ENCODE peak calls at places on chromosomes 3 and 15, in four cellular contexts. V, K, R and B are unnamed samples.

GRCh38 chr3:189824629-189825312 is 193.6 kb downstream of the TP63 start:
- DNase-seq in V (no peak), K (peak; percentile 73), R (peak; percentile 68), B (no peak)

GRCh38 chr3:168341192-168341816 is 245.6 kb upstream of the GOLIM4 start:
- DNase-seq in V (no peak), K (peak; percentile 87), R (peak; percentile 91), B (no peak)

GRCh38 chr3:120423432-120423831 is 27.4 kb downstream of the FSTL1 start:
- DNase-seq in V (no peak), K (no peak), R (no peak), B (no peak)

GRCh38 chr3:9794400-9794799 is 1.5 kb downstream of the ARPC4 start:
- DNase-seq in V (no peak), K (no peak), R (no peak), B (no peak)

GRCh38 chr15:81292516-81293001 is 31.4 kb downstream of the STARD5 start:
- DNase-seq in V (peak; percentile 71), K (no peak), R (no peak), B (no peak)

GRCh38 chr3:166177130-166177529 is 339.9 kb upstream of the BCHE start:
- DNase-seq in V (no peak), K (no peak), R (no peak), B (no peak)

GRCh38 chr15:38671675-38672141 is 107.1 kb upstream of the RASGRP1 start:
- DNase-seq in V (no peak), K (no peak), R (no peak), B (no peak)

GRCh38 chr3:188948658-188949400 is 222.9 kb upstream of the TPRG1 start:
- DNase-seq in V (peak; percentile 25), K (peak; percentile 98), R (peak; percentile 99), B (no peak)

GRCh38 chr3:98817546-98817945 is 54.4 kb downstream of the ST3GAL6 start:
- DNase-seq in V (no peak), K (peak; percentile 73), R (peak; percentile 78), B (no peak)

GRCh38 chr3:126525853-126526667 is 2.1 kb downstream of the CHST13 start:
- DNase-seq in V (no peak), K (no peak), R (no peak), B (no peak)

GRCh38 chr3:59313365-59313764 is 263.5 kb upstream of the CFAP20DC start:
- DNase-seq in V (peak; percentile 44), K (peak; percentile 63), R (peak; percentile 40), B (peak; percentile 71)

GRCh38 chr3:149019581-149019980 is 28.2 kb downstream of the GYG1 start:
- DNase-seq in V (no peak), K (no peak), R (no peak), B (no peak)

GRCh38 chr3:184289426-184289938 is 9.6 kb upstream of the PSMD2 start:
- DNase-seq in V (peak; percentile 57), K (peak; percentile 65), R (peak; percentile 52), B (peak; percentile 71)

GRCh38 chr15:64051645-64052259 is 5.5 kb upstream of the DAPK2 start:
- DNase-seq in V (no peak), K (no peak), R (no peak), B (no peak)

GRCh38 chr3:152430223-152431002 is 161.7 kb downstream of the MBNL1 start:
- DNase-seq in V (no peak), K (no peak), R (no peak), B (no peak)

GRCh38 chr15:22968356-22968755 is 11.8 kb downstream of the CYFIP1 start:
- DNase-seq in V (no peak), K (peak; percentile 81), R (peak; percentile 84), B (no peak)

GRCh38 chr15:95799286-95800187 is 531.0 kb upstream of the NR2F2 start:
- DNase-seq in V (no peak), K (peak; percentile 69), R (peak; percentile 91), B (no peak)

GRCh38 chr3:10299175-10299574 is 6.4 kb upstream of the GHRL start:
- DNase-seq in V (no peak), K (peak; percentile 36), R (no peak), B (no peak)

GRCh38 chr3:126155280-126155640 is 25.1 kb downstream of the ALDH1L1 start:
- DNase-seq in V (no peak), K (no peak), R (no peak), B (no peak)

GRCh38 chr3:193859195-193859594 is 266.2 kb downstream of the OPA1 start:
- DNase-seq in V (peak; percentile 72), K (no peak), R (no peak), B (no peak)

GRCh38 chr3:197746801-197747237 is 2.9 kb upstream of the FYTTD1 start:
- DNase-seq in V (no peak), K (peak; percentile 18), R (no peak), B (no peak)

GRCh38 chr15:99437315-99438221 is 128.2 kb upstream of the MEF2A start:
- DNase-seq in V (no peak), K (no peak), R (no peak), B (no peak)

GRCh38 chr15:44028349-44028748 is 166.7 kb downstream of the FRMD5 start:
- DNase-seq in V (no peak), K (no peak), R (no peak), B (no peak)

GRCh38 chr3:195401959-195402358 is 40.9 kb downstream of the ACAP2 start:
- DNase-seq in V (no peak), K (no peak), R (no peak), B (no peak)

GRCh38 chr15:96428742-96429141 is 98.2 kb downstream of the NR2F2 start:
- DNase-seq in V (no peak), K (peak; percentile 91), R (peak; percentile 97), B (no peak)

GRCh38 chr3:47554335-47554734 is 24.3 kb downstream of the CSPG5 start:
- DNase-seq in V (no peak), K (no peak), R (no peak), B (no peak)

GRCh38 chr3:193736616-193737015 is 143.6 kb downstream of the OPA1 start:
- DNase-seq in V (no peak), K (no peak), R (no peak), B (no peak)

GRCh38 chr3:55500555-55501340 is 13.6 kb upstream of the WNT5A start:
- DNase-seq in V (no peak), K (peak; percentile 55), R (no peak), B (no peak)

GRCh38 chr3:31011383-31011782 is 116.9 kb upstream of the GADL1 start:
- DNase-seq in V (no peak), K (no peak), R (no peak), B (no peak)

GRCh38 chr3:150146891-150147761 is 176.4 kb upstream of the PFN2 start:
- DNase-seq in V (peak; percentile 33), K (peak; percentile 93), R (peak; percentile 97), B (no peak)

GRCh38 chr15:80892414-80892813 is 97.2 kb downstream of the MESD start:
- DNase-seq in V (no peak), K (no peak), R (no peak), B (no peak)

GRCh38 chr15:63940956-63941620 is 105.2 kb downstream of the DAPK2 start:
- DNase-seq in V (no peak), K (no peak), R (no peak), B (no peak)

GRCh38 chr15:73994912-73995622 is 551 bp downstream of the PML start:
- DNase-seq in V (peak; percentile 42), K (peak; percentile 29), R (no peak), B (no peak)

GRCh38 chr15:51776952-51777574 is 25.7 kb downstream of the TMOD2 start:
- DNase-seq in V (peak; percentile 69), K (peak; percentile 86), R (peak; percentile 84), B (peak; percentile 69)

GRCh38 chr15:51780636-51781035 is 29.2 kb downstream of the TMOD2 start:
- DNase-seq in V (no peak), K (no peak), R (no peak), B (no peak)

GRCh38 chr15:51770902-51771301 is 19.5 kb downstream of the TMOD2 start:
- DNase-seq in V (no peak), K (no peak), R (no peak), B (no peak)

GRCh38 chr15:51771773-51772172 is 20.4 kb downstream of the TMOD2 start:
- DNase-seq in V (no peak), K (no peak), R (no peak), B (peak; percentile 8)

DNA sequence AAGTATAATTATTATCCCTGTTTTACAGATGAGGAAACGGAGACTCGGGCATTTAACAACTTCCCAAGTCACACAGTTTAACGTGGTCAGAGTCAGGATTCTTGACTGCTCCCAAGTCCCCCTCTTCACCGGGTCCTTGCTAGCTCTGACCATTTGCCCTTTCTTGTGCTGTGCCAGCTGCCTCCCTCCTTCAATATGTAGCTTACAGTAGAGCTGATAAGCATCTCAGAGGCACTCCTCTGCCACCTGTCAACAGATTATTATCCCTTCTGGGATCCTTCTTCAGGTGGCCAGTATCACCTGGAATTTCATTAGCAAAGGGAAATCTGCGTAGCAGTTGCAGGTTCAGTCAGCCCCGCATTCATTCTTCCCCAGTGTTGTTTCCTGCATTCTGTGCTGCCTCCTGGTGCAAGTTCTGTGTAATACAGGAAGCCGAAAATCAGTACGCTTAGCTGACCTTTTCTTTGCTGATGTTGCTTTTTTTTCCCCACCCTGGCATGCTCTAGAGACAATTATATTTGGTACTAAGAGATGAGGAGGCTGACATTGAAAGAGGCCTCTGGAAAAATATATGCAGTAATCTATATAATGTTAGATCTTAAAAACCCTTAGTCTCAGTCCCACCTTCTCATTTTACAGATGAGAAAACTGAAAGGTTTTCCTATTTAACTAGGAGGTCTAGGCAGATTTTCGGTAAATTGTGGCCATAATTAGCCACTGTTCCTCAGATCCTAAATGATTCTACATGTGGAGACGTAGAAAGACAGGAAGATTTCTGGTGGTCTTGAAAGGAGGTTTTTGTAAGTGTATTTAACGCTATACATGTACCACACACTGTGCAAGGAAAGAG is 24.8 kb downstream of the TMOD2 start:
- DNase-seq in V (peak; percentile 48), K (peak; percentile 66), R (peak; percentile 53), B (peak; percentile 71)
- TF ChIP-seq CTCF in V (peak; percentile 76), K (peak; percentile 78), R (peak; percentile 88), B (peak; percentile 54)

GRCh38 chr3:49566312-49566711 is 12.0 kb downstream of the BSN start:
- DNase-seq in V (no peak), K (no peak), R (no peak), B (no peak)
- TF ChIP-seq CTCF in V (no peak), K (peak; percentile 34), R (peak; percentile 23), B (no peak)

GRCh38 chr3:52040600-52040999 is 15.8 kb downstream of the DUSP7 start:
- DNase-seq in V (no peak), K (no peak), R (no peak), B (no peak)

GRCh38 chr3:52039426-52039825 is 16.9 kb downstream of the DUSP7 start:
- DNase-seq in V (no peak), K (no peak), R (no peak), B (no peak)

GRCh38 chr3:52041118-52041847 is 15.1 kb downstream of the DUSP7 start:
- DNase-seq in V (no peak), K (no peak), R (no peak), B (no peak)

GRCh38 chr3:52038227-52038626 is 18.1 kb downstream of the DUSP7 start:
- DNase-seq in V (no peak), K (no peak), R (no peak), B (no peak)

DNA sequence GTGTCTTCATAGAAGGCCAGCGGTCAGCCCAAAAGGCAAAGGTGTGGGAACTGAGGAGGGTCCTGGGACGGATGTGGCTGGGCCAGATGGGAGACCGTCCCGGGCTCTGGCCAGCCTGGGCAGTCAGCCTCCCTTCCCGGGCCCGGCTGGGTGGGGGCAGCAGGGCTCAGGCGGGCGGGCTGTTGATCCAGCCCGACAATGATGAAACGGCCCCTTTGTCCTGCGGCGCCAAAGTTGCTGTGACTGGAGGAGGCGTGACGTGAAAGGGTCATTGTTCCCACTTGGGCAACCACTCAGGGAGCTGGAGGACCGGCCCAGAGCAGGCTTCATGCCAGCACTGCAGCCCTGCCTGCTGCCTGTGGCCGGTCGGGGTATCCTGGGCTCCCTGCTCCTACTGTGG is 16.5 kb downstream of the DUSP7 start:
- DNase-seq in V (no peak), K (peak; percentile 67), R (peak; percentile 50), B (no peak)
- TF ChIP-seq CTCF in V (no peak), K (no peak), R (no peak), B (no peak)

GRCh38 chr3:12135029-12135634 is 23.6 kb downstream of the TIMP4 start:
- DNase-seq in V (peak; percentile 77), K (peak; percentile 82), R (peak; percentile 74), B (peak; percentile 73)
- TF ChIP-seq CTCF in V (peak; percentile 87), K (peak; percentile 97), R (peak; percentile 92), B (peak; percentile 81)